ENCODE peak calls at places on chromosomes 1 and 21, in six cellular contexts. Y is Calu3; L is left lung; X is effector CD4-positive, alpha-beta T cell; V is CD8-positive, alpha-beta memory T cell; O is stimulated activated CD4-positive, alpha-beta T cell treated with anti-CD3 and anti-CD28 coated beads, Interleukin-1b, Interleukin-23, amount 100 ng/mL, for 24 hours. G is an unnamed sample.

GRCh38 chr1:241776911-241777310 is 71.1 kb upstream of the EXO1 start:
- DNase-seq in V (no peak), O (no peak), X (no peak), Y (no peak), L (no peak), G (no peak)

GRCh38 chr1:206794294-206794908 is 22.1 kb upstream of the IL10 start:
- DNase-seq in O (peak), L (no peak), V (no peak), X (no peak), Y (no peak), G (no peak)

GRCh38 chr1:33971018-33971710 is 107.3 kb downstream of the HMGB4 start:
- DNase-seq in X (no peak), Y (no peak), L (no peak), V (no peak), O (no peak), G (peak)

GRCh38 chr1:33391669-33392068 is 39.2 kb downstream of the PHC2 start:
- DNase-seq in L (no peak), X (no peak), Y (no peak), O (no peak), V (no peak), G (no peak)

GRCh38 chr21:33974513-33975468 is 59.2 kb upstream of the ATP5PO start:
- DNase-seq in V (no peak), O (no peak), Y (no peak), L (no peak), X (no peak), G (no peak)

GRCh38 chr1:29985376-29985945 is 737.9 kb downstream of the MATN1 start:
- DNase-seq in Y (peak), X (no peak), L (no peak), V (no peak), O (no peak), G (peak)

GRCh38 chr1:229579101-229579651 is 20.7 kb upstream of the ABCB10 start:
- DNase-seq in V (no peak), Y (no peak), L (no peak), O (no peak), X (no peak), G (peak)

GRCh38 chr1:159798893-159799292 is 3.3 kb upstream of the FCRL6 start:
- DNase-seq in X (peak), O (peak), V (peak), L (no peak), Y (peak), G (peak)

GRCh38 chr1:182087951-182088350 is 26.4 kb upstream of the ZNF648 start:
- DNase-seq in X (no peak), O (no peak), L (no peak), Y (peak), V (no peak), G (no peak)

GRCh38 chr1:230268371-230269170 is 157.6 kb downstream of the PGBD5 start:
- DNase-seq in V (no peak), Y (peak), O (no peak), L (no peak), X (no peak), G (no peak)

GRCh38 chr21:29657228-29657989 is 282.4 kb downstream of the GRIK1 start:
- DNase-seq in L (no peak), V (no peak), Y (no peak), X (no peak), O (no peak), G (no peak)

GRCh38 chr1:206040328-206040727 is 12.6 kb upstream of the RHEX start:
- DNase-seq in O (no peak), L (no peak), X (no peak), Y (no peak), V (no peak), G (no peak)

GRCh38 chr21:32611471-32611997 is 643 bp downstream of the CFAP298 start:
- DNase-seq in O (peak), X (peak), V (peak), Y (peak), L (peak), G (no peak)